ENCODE peak calls at places on chromosome 20, in eight cellular contexts. R is left lung; C is transverse colon; S is ascending aorta; U is uterus; X is endodermal cell; N is OCI-LY7; Q is CD8-positive, alpha-beta T cell. Z is an unnamed sample.

GRCh38 chr20:45827030-45827652 is at the start of gene TNNC2:
- DNase-seq in R (no peak), C (no peak), S (no peak), U (no peak), X (no peak), N (no peak), Q (no peak), Z (no peak)

GRCh38 chr20:62143976-62144825 is 632 bp downstream of the SS18L1 start:
- DNase-seq in R (peak; percentile 66), C (peak; percentile 62), S (peak; percentile 72), U (peak; percentile 42), X (peak; percentile 78), N (peak; percentile 40), Q (peak; percentile 57), Z (peak; percentile 51)

GRCh38 chr20:53522696-53523095 is 70.9 kb downstream of the ZNF217 start:
- DNase-seq in R (no peak), C (no peak), S (no peak), U (no peak), X (no peak), N (no peak), Q (no peak), Z (no peak)

GRCh38 chr20:25220021-25220730 is 24.7 kb downstream of the ENTPD6 start:
- DNase-seq in R (no peak), C (no peak), S (no peak), U (no peak), X (no peak), N (peak; percentile 45), Q (peak; percentile 23), Z (no peak)

GRCh38 chr20:4227085-4227821 is 211.9 kb upstream of the RNF24 start:
- DNase-seq in R (no peak), C (no peak), S (no peak), U (no peak), X (peak; percentile 83), N (peak; percentile 8), Q (no peak), Z (peak; percentile 25)

GRCh38 chr20:10784337-10785183 is 110.8 kb upstream of the JAG1 start:
- DNase-seq in R (no peak), C (no peak), S (no peak), U (no peak), X (no peak), N (no peak), Q (no peak), Z (peak; percentile 47)

GRCh38 chr20:25044660-25045342 is 13.1 kb downstream of the ACSS1 start:
- DNase-seq in R (peak; percentile 19), C (no peak), S (no peak), U (no peak), X (no peak), N (no peak), Q (no peak), Z (no peak)

GRCh38 chr20:34544109-34544793 is 14.3 kb upstream of the MAP1LC3A start:
- DNase-seq in R (no peak), C (peak; percentile 33), S (no peak), U (no peak), X (peak; percentile 75), N (no peak), Q (no peak), Z (no peak)

GRCh38 chr20:35674921-35675320 is 10.2 kb upstream of the CPNE1 start:
- DNase-seq in R (no peak), C (no peak), S (no peak), U (no peak), X (no peak), N (no peak), Q (no peak), Z (no peak)

GRCh38 chr20:35681953-35682352 is 17.2 kb downstream of the NFS1 start:
- DNase-seq in R (no peak), C (no peak), S (no peak), U (no peak), X (no peak), N (no peak), Q (no peak), Z (no peak)

DNA sequence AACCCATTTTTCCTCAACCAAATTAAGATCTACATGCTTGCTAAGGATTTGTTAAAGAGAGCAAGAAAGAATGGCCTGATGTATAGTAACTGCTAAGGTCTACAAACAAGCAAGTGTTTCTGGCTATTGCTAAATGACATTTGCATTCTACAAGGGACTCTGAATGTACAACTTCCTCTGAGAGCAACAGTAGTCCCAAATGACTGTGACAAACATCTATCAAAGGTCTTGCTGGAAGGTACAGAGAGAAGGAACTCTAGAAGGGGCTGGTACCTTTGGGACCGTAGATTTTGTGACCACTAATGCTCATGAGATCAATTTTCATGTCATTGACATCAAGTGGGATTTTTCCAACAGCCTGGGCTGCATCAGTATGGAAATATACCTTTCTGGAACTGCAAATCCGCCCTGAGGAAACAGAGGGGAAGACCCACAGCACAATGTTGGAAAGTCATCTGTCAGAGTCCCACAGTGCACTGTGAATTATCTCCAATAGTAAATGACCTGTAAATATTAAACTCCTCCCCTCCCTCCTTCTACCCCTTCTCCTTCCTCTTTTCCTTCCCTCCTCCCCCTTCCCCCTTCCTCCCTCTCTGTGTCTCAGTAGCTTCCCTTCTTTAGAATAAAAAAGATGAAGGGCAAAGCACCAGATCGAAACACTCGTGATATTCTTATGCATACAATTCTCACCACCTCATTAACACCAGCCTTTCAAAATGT is 15.9 kb upstream of the CPNE1 start:
- DNase-seq in R (no peak), C (no peak), S (no peak), U (no peak), X (no peak), N (peak; percentile 15), Q (no peak), Z (no peak)
- H3K27ac ChIP-seq in R (peak overlapping the region; percentile 1), C (no peak overlapping the region), S (no peak overlapping the region), U (no peak overlapping the region), X (no peak overlapping the region), N (peak overlapping the region; percentile 18), Q (no peak overlapping the region), Z (no peak overlapping the region)

GRCh38 chr20:14223806-14224205 is 113.6 kb downstream of the FLRT3 start:
- DNase-seq in R (no peak), C (no peak), S (no peak), U (no peak), X (no peak), N (no peak), Q (no peak), Z (no peak)

GRCh38 chr20:14214046-14214445 is 123.4 kb downstream of the FLRT3 start:
- DNase-seq in R (no peak), C (no peak), S (no peak), U (no peak), X (no peak), N (no peak), Q (no peak), Z (no peak)

GRCh38 chr20:14220986-14221385 is 116.4 kb downstream of the FLRT3 start:
- DNase-seq in R (no peak), C (no peak), S (no peak), U (no peak), X (no peak), N (no peak), Q (no peak), Z (no peak)

GRCh38 chr20:14219801-14220461 is 117.5 kb downstream of the FLRT3 start:
- DNase-seq in R (no peak), C (peak; percentile 85), S (no peak), U (no peak), X (peak; percentile 94), N (no peak), Q (no peak), Z (peak; percentile 63)
- H3K4me1 ChIP-seq in R (no peaks in the 10 kb centered on the region), C (no peaks in the 10 kb centered on the region), S (no peaks in the 10 kb centered on the region), U (no peaks in the 10 kb centered on the region), X (no peaks in the 10 kb centered on the region), N (no peaks in the 10 kb centered on the region), Q (no peaks in the 10 kb centered on the region), Z (no peaks in the 10 kb centered on the region)

GRCh38 chr20:33490934-33491656 is 1.2 kb downstream of the CBFA2T2 start:
- DNase-seq in R (no peak), C (no peak), S (no peak), U (no peak), X (no peak), N (no peak), Q (no peak), Z (no peak)

GRCh38 chr20:33493076-33493766 is 3.3 kb downstream of the CBFA2T2 start:
- DNase-seq in R (peak; percentile 10), C (no peak), S (no peak), U (no peak), X (no peak), N (no peak), Q (no peak), Z (no peak)

GRCh38 chr20:33488201-33488600 is 1.7 kb upstream of the CBFA2T2 start:
- DNase-seq in R (peak; percentile 24), C (no peak), S (peak; percentile 53), U (no peak), X (no peak), N (no peak), Q (no peak), Z (no peak)

GRCh38 chr20:33490023-33490933 is at the start of gene CBFA2T2:
- DNase-seq in R (peak; percentile 74), C (peak; percentile 65), S (peak; percentile 67), U (no peak), X (no peak), N (no peak), Q (no peak), Z (peak; percentile 47)

DNA sequence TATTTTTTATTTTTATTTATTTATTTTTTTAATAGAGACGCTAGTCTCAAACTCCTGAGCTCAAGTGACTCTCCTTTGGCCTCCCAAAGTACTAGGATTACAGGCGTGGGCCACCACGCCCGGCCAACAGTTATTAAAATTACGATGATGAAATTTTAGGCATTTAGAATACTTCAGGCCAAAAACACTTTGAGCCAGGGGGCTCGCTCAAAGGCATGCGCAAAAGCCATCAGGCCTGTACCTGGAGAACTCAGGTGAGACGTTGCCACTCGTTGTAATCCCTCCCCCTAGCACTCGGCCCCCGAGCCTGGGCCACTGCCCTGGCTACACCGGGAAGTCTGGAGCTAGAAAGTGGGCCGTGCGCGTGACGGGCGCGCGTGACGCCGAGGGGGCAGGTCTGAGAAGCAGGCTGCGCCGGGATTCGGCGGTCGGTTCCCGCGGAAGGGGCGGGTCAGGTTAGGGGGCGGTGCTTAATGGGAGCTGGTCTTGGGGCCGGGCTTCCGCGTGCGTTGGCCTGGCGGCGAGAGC is 337 bp upstream of the CBFA2T2 start:
- DNase-seq in R (peak; percentile 100), C (peak; percentile 100), S (peak; percentile 100), U (peak; percentile 100), X (peak; percentile 100), N (peak; percentile 98), Q (peak; percentile 99), Z (peak; percentile 85)
- TF ChIP-seq CTCF in R (no peak), C (no peak), S (no peak), U (no peak), X (no peak), N (no peak), Q (no peak), Z (no peak)

GRCh38 chr20:51488331-51488730 is 54.2 kb downstream of the NFATC2 start:
- DNase-seq in R (no peak), C (no peak), S (no peak), U (no peak), X (no peak), N (no peak), Q (no peak), Z (no peak)
- H3K27ac ChIP-seq in R (no peak overlapping the region), C (no peak overlapping the region), S (no peak overlapping the region), U (no peak overlapping the region), X (no peak overlapping the region), N (no peak overlapping the region), Q (no peak overlapping the region), Z (no peak overlapping the region)

Z was measured in foreskin keratinocyte.